ENCODE peak calls at places on chromosomes 12 and 14, in seven cellular contexts. B, Y, Z, X, T, D and J are unnamed samples.

GRCh38 chr12:51128905-51129304 is 44.0 kb downstream of the TFCP2 start:
- DNase-seq in B (no peak), Y (no peak), Z (peak), X (no peak), T (no peak), D (no peak), J (no peak)

GRCh38 chr14:65424531-65424930 is 12.0 kb downstream of the FUT8 start:
- DNase-seq in B (no peak), Y (no peak), Z (no peak), X (no peak), T (no peak), D (no peak), J (no peak)

GRCh38 chr12:4938900-4939299 is 29.2 kb downstream of the KCNA1 start:
- DNase-seq in B (no peak), Y (peak), Z (no peak), X (no peak), T (no peak), D (no peak), J (no peak)

GRCh38 chr12:125332900-125333299 is 267.7 kb downstream of the AACS start:
- DNase-seq in B (no peak), Y (no peak), Z (no peak), X (no peak), T (no peak), D (no peak), J (no peak)

GRCh38 chr14:29940482-29940881 is 12.8 kb upstream of the PRKD1 start:
- DNase-seq in B (no peak), Y (no peak), Z (no peak), X (no peak), T (no peak), D (no peak), J (no peak)

GRCh38 chr12:76946451-76946850 is 67.6 kb upstream of the CSRP2 start:
- DNase-seq in B (no peak), Y (no peak), Z (no peak), X (no peak), T (no peak), D (no peak), J (no peak)

GRCh38 chr14:103923863-103924262 is 4.4 kb upstream of the TDRD9 start:
- DNase-seq in B (no peak), Y (peak), Z (no peak), X (no peak), T (no peak), D (no peak), J (no peak)

GRCh38 chr14:64935508-64935907 is 7.0 kb downstream of the GPX2 start:
- DNase-seq in B (no peak), Y (no peak), Z (no peak), X (no peak), T (no peak), D (no peak), J (no peak)

GRCh38 chr14:61077946-61078738 is 97.1 kb downstream of the SLC38A6 start:
- DNase-seq in B (no peak), Y (no peak), Z (no peak), X (no peak), T (no peak), D (no peak), J (no peak)

GRCh38 chr12:53300187-53300586 is 692 bp downstream of the MYG1 start:
- DNase-seq in B (no peak), Y (no peak), Z (no peak), X (peak), T (no peak), D (no peak), J (no peak)

GRCh38 chr12:121432740-121433476 is 33.0 kb downstream of the RNF34 start:
- DNase-seq in B (no peak), Y (no peak), Z (no peak), X (no peak), T (no peak), D (no peak), J (no peak)

GRCh38 chr12:56267443-56268071 is 815 bp downstream of the COQ10A start:
- DNase-seq in B (no peak), Y (no peak), Z (no peak), X (no peak), T (no peak), D (no peak), J (no peak)

GRCh38 chr12:49293056-49293956 is 1.6 kb upstream of the PRPH start:
- DNase-seq in B (no peak), Y (no peak), Z (no peak), X (no peak), T (no peak), D (no peak), J (no peak)

GRCh38 chr14:94769413-94770250 is at the start of gene GSC:
- DNase-seq in B (no peak), Y (peak), Z (no peak), X (no peak), T (peak), D (no peak), J (no peak)

GRCh38 chr12:109621864-109622485 is 48.4 kb downstream of the MVK start:
- DNase-seq in B (no peak), Y (peak), Z (no peak), X (no peak), T (no peak), D (no peak), J (no peak)

GRCh38 chr12:19978193-19978592 is 390.1 kb upstream of the PDE3A start:
- DNase-seq in B (no peak), Y (no peak), Z (peak), X (peak), T (no peak), D (no peak), J (peak)

GRCh38 chr12:104991565-104992128 is 5.5 kb downstream of the NOPCHAP1 start:
- DNase-seq in B (no peak), Y (no peak), Z (no peak), X (no peak), T (no peak), D (no peak), J (no peak)

GRCh38 chr12:119089668-119090013 is 89.1 kb upstream of the HSPB8 start:
- DNase-seq in B (no peak), Y (no peak), Z (no peak), X (no peak), T (no peak), D (no peak), J (no peak)

GRCh38 chr12:47504775-47505446 is 200.9 kb downstream of the RPAP3 start:
- DNase-seq in B (no peak), Y (no peak), Z (no peak), X (no peak), T (no peak), D (no peak), J (no peak)

GRCh38 chr12:113347-113746 is 46.8 kb downstream of the IQSEC3 start:
- DNase-seq in B (no peak), Y (no peak), Z (no peak), X (no peak), T (no peak), D (no peak), J (no peak)

GRCh38 chr14:61132894-61133293 is 148.2 kb downstream of the TMEM30B start:
- DNase-seq in B (no peak), Y (no peak), Z (no peak), X (no peak), T (no peak), D (no peak), J (no peak)

GRCh38 chr14:46686652-46687051 is 35.1 kb upstream of the RPL10L start:
- DNase-seq in B (no peak), Y (no peak), Z (no peak), X (no peak), T (no peak), D (no peak), J (no peak)

GRCh38 chr12:47273191-47273626 is 193.4 kb upstream of the AMIGO2 start:
- DNase-seq in B (no peak), Y (no peak), Z (no peak), X (no peak), T (no peak), D (no peak), J (no peak)

GRCh38 chr14:93520053-93520607 is 89.4 kb downstream of the UNC79 start:
- DNase-seq in B (no peak), Y (no peak), Z (no peak), X (no peak), T (no peak), D (no peak), J (no peak)

GRCh38 chr12:131736807-131737484 is 26.1 kb downstream of the SFSWAP start:
- DNase-seq in B (no peak), Y (no peak), Z (no peak), X (peak), T (peak), D (no peak), J (peak)

GRCh38 chr12:27486986-27487385 is 37.0 kb upstream of the PPFIBP1 start:
- DNase-seq in B (no peak), Y (no peak), Z (no peak), X (no peak), T (no peak), D (no peak), J (no peak)

GRCh38 chr14:76719664-76720063 is 41.6 kb upstream of the VASH1 start:
- DNase-seq in B (no peak), Y (no peak), Z (no peak), X (no peak), T (no peak), D (no peak), J (no peak)

GRCh38 chr12:96989916-96990315 is 82.9 kb downstream of the NEDD1 start:
- DNase-seq in B (no peak), Y (no peak), Z (no peak), X (no peak), T (no peak), D (no peak), J (no peak)

GRCh38 chr12:50620050-50620974 is 115.5 kb downstream of the DIP2B start:
- DNase-seq in B (no peak), Y (peak), Z (peak), X (no peak), T (no peak), D (no peak), J (peak)

GRCh38 chr12:89390802-89391673 is 38.7 kb upstream of the DUSP6 start:
- DNase-seq in B (no peak), Y (no peak), Z (no peak), X (no peak), T (no peak), D (no peak), J (peak)

GRCh38 chr14:101199028-101199770 is 295.7 kb upstream of the RTL1 start:
- DNase-seq in B (peak), Y (no peak), Z (no peak), X (no peak), T (no peak), D (no peak), J (no peak)